ENCODE peak calls at places on chromosomes 11 and 22, in four cellular contexts. M, D, B and H are unnamed samples.

GRCh38 chr22:45742866-45743450 is 71.3 kb downstream of the ATXN10 start:
- DNase-seq in D (no peak), B (no peak), M (peak), H (no peak)

GRCh38 chr11:19426719-19427066 is 185.9 kb upstream of the E2F8 start:
- DNase-seq in M (no peak), B (no peak), D (no peak), H (no peak)

GRCh38 chr22:39194098-39194497 is 41.6 kb upstream of the CBX7 start:
- DNase-seq in D (no peak), M (no peak), B (no peak), H (no peak)

GRCh38 chr22:35352214-35353111 is 28.4 kb upstream of the HMOX1 start:
- DNase-seq in B (peak), D (no peak), M (no peak), H (peak)

GRCh38 chr22:33126881-33127280 is 68.7 kb upstream of the SYN3 start:
- DNase-seq in M (no peak), B (no peak), D (peak), H (peak)

GRCh38 chr11:87493516-87493915 is 455.8 kb downstream of the TMEM135 start:
- DNase-seq in B (no peak), D (no peak), M (no peak), H (no peak)

GRCh38 chr11:61061081-61061826 is 41.0 kb upstream of the CD5 start:
- DNase-seq in D (no peak), B (no peak), M (no peak), H (no peak)

GRCh38 chr22:25658641-25659040 is 83.3 kb upstream of the MYO18B start:
- DNase-seq in D (no peak), B (no peak), M (no peak), H (no peak)

GRCh38 chr11:27861706-27862430 is 161.6 kb upstream of the BDNF start:
- DNase-seq in M (peak), B (no peak), D (no peak), H (no peak)

GRCh38 chr11:123251656-123252344 is 56.8 kb upstream of the CLMP start:
- DNase-seq in M (no peak), D (no peak), B (no peak), H (no peak)

GRCh38 chr11:2077061-2077802 is 62.0 kb downstream of the IGF2 start:
- DNase-seq in M (no peak), B (no peak), D (no peak), H (no peak)

GRCh38 chr11:45684440-45684839 is 19.0 kb upstream of the CHST1 start:
- DNase-seq in D (no peak), B (no peak), M (no peak), H (no peak)

GRCh38 chr22:50182176-50183081 is 3.3 kb upstream of the TRABD start:
- DNase-seq in M (no peak), D (no peak), B (no peak), H (no peak)

GRCh38 chr11:57406337-57406904 is 16.0 kb upstream of the PRG2 start:
- DNase-seq in D (no peak), B (no peak), M (no peak), H (no peak)

GRCh38 chr11:13837286-13837685 is 125.2 kb upstream of the SPON1 start:
- DNase-seq in B (no peak), D (no peak), M (no peak), H (no peak)

GRCh38 chr11:112889446-112889845 is 71.8 kb upstream of the NCAM1 start:
- DNase-seq in D (no peak), M (no peak), B (no peak), H (no peak)

GRCh38 chr22:43304831-43305230 is 38.3 kb downstream of the SCUBE1 start:
- DNase-seq in M (no peak), D (no peak), B (no peak), H (no peak)

GRCh38 chr11:100774132-100774531 is 87.0 kb downstream of the ARHGAP42 start:
- DNase-seq in D (no peak), M (no peak), B (no peak), H (no peak)

GRCh38 chr11:117851852-117852251 is 24.6 kb downstream of the FXYD6 start:
- DNase-seq in B (no peak), M (no peak), D (no peak), H (no peak)

GRCh38 chr11:1171985-1172728 is 14.4 kb downstream of the MUC5AC start:
- DNase-seq in B (no peak), D (no peak), M (no peak), H (no peak)

GRCh38 chr22:48618326-48618725 is 1209.3 kb downstream of the BRD1 start:
- DNase-seq in B (no peak), D (no peak), M (peak), H (no peak)